ENCODE peak calls at places on chromosomes 13 and 19, in seven cellular contexts. A is neuronal stem cell; L is stimulated activated CD4-positive, alpha-beta T cell treated with anti-CD3 and anti-CD28 coated beads, Interleukin-2, amount 100 ng/mL, for 24 hours; K is GF-D8; W is cardiac muscle cell; Q is left lung; T is H9. D is an unnamed sample.

GRCh38 chr19:12065100-12065538 is 588 bp downstream of the ZNF844 start:
- DNase-seq in A (no peak), L (peak), K (no peak), W (peak), Q (peak), T (no peak), D (peak)

GRCh38 chr13:51519839-51520238 is 64.4 kb upstream of the WDFY2 start:
- DNase-seq in A (no peak), L (no peak), K (no peak), W (no peak), Q (no peak), T (no peak), D (no peak)

GRCh38 chr19:33052352-33052972 is 12.2 kb downstream of the RHPN2 start:
- DNase-seq in A (no peak), L (no peak), K (no peak), W (no peak), Q (no peak), T (no peak), D (no peak)

GRCh38 chr19:33486936-33487793 is 34.4 kb downstream of the PEPD start:
- DNase-seq in A (no peak), L (no peak), K (no peak), W (peak), Q (peak), T (no peak), D (no peak)

GRCh38 chr13:48431987-48432615 is 19.2 kb upstream of the LPAR6 start:
- DNase-seq in A (no peak), L (no peak), K (no peak), W (no peak), Q (no peak), T (no peak), D (no peak)

GRCh38 chr19:16370671-16371391 is 46.2 kb downstream of the KLF2 start:
- DNase-seq in A (no peak), L (no peak), K (no peak), W (no peak), Q (no peak), T (no peak), D (no peak)

GRCh38 chr19:42442833-42443232 is at the start of gene CXCL17:
- DNase-seq in A (no peak), L (no peak), K (no peak), W (no peak), Q (no peak), T (no peak), D (no peak)

GRCh38 chr19:33175886-33176669 is 18.1 kb upstream of the LRP3 start:
- DNase-seq in A (no peak), L (peak), K (no peak), W (peak), Q (no peak), T (no peak), D (no peak)

GRCh38 chr19:7722231-7722651 is 9.7 kb downstream of the CLEC4G start:
- DNase-seq in A (no peak), L (no peak), K (no peak), W (no peak), Q (no peak), T (no peak), D (no peak)

GRCh38 chr13:41029629-41030028 is 10.5 kb upstream of the ELF1 start:
- DNase-seq in A (no peak), L (peak), K (no peak), W (no peak), Q (no peak), T (peak), D (no peak)

GRCh38 chr19:32580353-32580900 is 563 bp upstream of the PDCD5 start:
- DNase-seq in A (no peak), L (no peak), K (no peak), W (no peak), Q (no peak), T (peak), D (no peak)

GRCh38 chr13:40221460-40222201 is 444.8 kb downstream of the FOXO1 start:
- DNase-seq in A (no peak), L (peak), K (no peak), W (no peak), Q (no peak), T (no peak), D (no peak)

GRCh38 chr13:75139291-75139690 is 342.7 kb downstream of the TBC1D4 start:
- DNase-seq in A (no peak), L (no peak), K (no peak), W (no peak), Q (no peak), T (no peak), D (no peak)

GRCh38 chr19:47275866-47276461 is 1.3 kb downstream of the INAFM1 start:
- DNase-seq in A (no peak), L (no peak), K (no peak), W (no peak), Q (peak), T (no peak), D (no peak)

GRCh38 chr19:54523403-54523802 is 20.8 kb downstream of the LAIR2 start:
- DNase-seq in A (no peak), L (peak), K (no peak), W (no peak), Q (no peak), T (no peak), D (no peak)

GRCh38 chr13:62158520-62158919 is 742.9 kb upstream of the PCDH20 start:
- DNase-seq in A (no peak), L (no peak), K (no peak), W (no peak), Q (no peak), T (no peak), D (no peak)

GRCh38 chr13:43516401-43516826 is 270.4 kb downstream of the ENOX1 start:
- DNase-seq in A (no peak), L (no peak), K (no peak), W (peak), Q (no peak), T (no peak), D (no peak)

GRCh38 chr19:41708481-41708880 is at the start of gene CEACAM5:
- DNase-seq in A (no peak), L (no peak), K (no peak), W (no peak), Q (no peak), T (no peak), D (no peak)

GRCh38 chr19:4909897-4910593 is 744 bp downstream of the UHRF1 start:
- DNase-seq in A (peak), L (peak), K (peak), W (peak), Q (peak), T (peak), D (peak)

GRCh38 chr13:102830646-102831045 is 15.2 kb upstream of the ERCC5 start:
- DNase-seq in A (no peak), L (no peak), K (no peak), W (no peak), Q (no peak), T (peak), D (no peak)

GRCh38 chr19:10690351-10690781 is 10.9 kb upstream of the QTRT1 start:
- DNase-seq in A (no peak), L (no peak), K (no peak), W (no peak), Q (no peak), T (peak), D (no peak)

D was measured in midbrain.